ENCODE peak calls at places on chromosomes 7 and 10, in seven cellular contexts. U is body of pancreas, O is AG04450, C is cardiac fibroblast, K is AG09309, M is left ventricle myocardium inferior, R is NB4. T is an unnamed sample.

GRCh38 chr7:115831371-115831770 is 199.2 kb downstream of the TFEC start:
- DNase-seq in C (no peak), M (no peak), O (no peak), U (no peak), K (no peak), R (peak; percentile 70), T (no peak)

GRCh38 chr7:82729172-82730030 is 285.8 kb upstream of the CACNA2D1 start:
- DNase-seq in C (peak; percentile 71), M (no peak), O (peak; percentile 27), R (peak; percentile 56), K (no peak), U (no peak), T (peak; percentile 59)

GRCh38 chr10:11300071-11300470 is 282.4 kb downstream of the CELF2 start:
- DNase-seq in U (no peak), R (no peak), C (no peak), O (no peak), K (no peak), M (no peak), T (no peak)

GRCh38 chr7:103113164-103113563 is 35.7 kb downstream of the NAPEPLD start:
- DNase-seq in R (no peak), C (peak; percentile 96), O (peak; percentile 59), U (no peak), M (no peak), K (peak; percentile 94), T (peak; percentile 93)

GRCh38 chr10:3907514-3907913 is 122.5 kb upstream of the KLF6 start:
- DNase-seq in K (no peak), M (peak; percentile 62), R (no peak), O (no peak), U (no peak), C (peak; percentile 33), T (peak; percentile 76)

GRCh38 chr10:111128331-111129167 is 51.7 kb downstream of the ADRA2A start:
- DNase-seq in C (peak; percentile 13), O (no peak), R (peak; percentile 61), U (peak; percentile 52), K (no peak), M (no peak), T (peak; percentile 79)

GRCh38 chr10:90378524-90379076 is 479.2 kb downstream of the HTR7 start:
- DNase-seq in O (peak; percentile 60), K (no peak), M (no peak), R (no peak), C (peak; percentile 50), U (no peak), T (peak; percentile 57)

GRCh38 chr10:82267014-82267413 is 392.0 kb downstream of the NRG3 start:
- DNase-seq in U (no peak), R (no peak), C (peak; percentile 76), K (no peak), M (no peak), O (no peak), T (peak; percentile 50)

GRCh38 chr10:77524300-77524711 is 113.3 kb downstream of the KCNMA1 start:
- DNase-seq in O (peak; percentile 81), M (no peak), K (peak; percentile 83), R (no peak), U (no peak), C (peak; percentile 85), T (peak; percentile 68)

GRCh38 chr7:20104696-20105095 is 112.5 kb downstream of the MACC1 start:
- DNase-seq in K (no peak), M (no peak), O (no peak), C (no peak), R (no peak), U (no peak), T (no peak)

GRCh38 chr7:54542920-54543539 is 855 bp downstream of the VSTM2A start:
- DNase-seq in R (peak; percentile 23), K (no peak), C (peak; percentile 18), U (no peak), O (no peak), M (no peak), T (peak; percentile 9)

GRCh38 chr7:106588576-106589494 is 72.1 kb downstream of the CCDC71L start:
- DNase-seq in R (no peak), M (no peak), K (no peak), U (no peak), C (no peak), O (no peak), T (no peak)

GRCh38 chr10:44660271-44660670 is 250.9 kb upstream of the TMEM72 start:
- DNase-seq in C (peak; percentile 44), O (no peak), M (no peak), U (no peak), R (no peak), K (no peak), T (peak; percentile 25)

GRCh38 chr7:13852281-13852968 is 137.0 kb downstream of the ETV1 start:
- DNase-seq in M (no peak), R (no peak), U (no peak), C (peak; percentile 48), O (no peak), K (no peak), T (peak; percentile 82)

GRCh38 chr7:25028370-25028971 is 48.5 kb upstream of the OSBPL3 start:
- DNase-seq in R (no peak), U (no peak), M (no peak), K (peak; percentile 48), O (peak; percentile 63), C (peak; percentile 90), T (peak; percentile 86)

GRCh38 chr7:94906035-94906796 is 1.2 kb upstream of the PPP1R9A start:
- DNase-seq in O (no peak), R (no peak), C (no peak), K (no peak), M (no peak), U (no peak), T (no peak)

GRCh38 chr7:94908204-94909022 is 1.0 kb downstream of the PPP1R9A start:
- DNase-seq in C (peak; percentile 9), K (no peak), O (no peak), R (no peak), U (peak; percentile 52), M (peak; percentile 19), T (peak; percentile 7)

GRCh38 chr7:94907026-94907419 is 371 bp upstream of the PPP1R9A start:
- DNase-seq in K (no peak), O (no peak), U (no peak), R (no peak), M (no peak), C (no peak), T (no peak)

GRCh38 chr7:94909023-94909466 is 1.7 kb downstream of the PPP1R9A start:
- DNase-seq in O (no peak), R (no peak), K (no peak), M (no peak), C (no peak), U (no peak), T (no peak)

DNA sequence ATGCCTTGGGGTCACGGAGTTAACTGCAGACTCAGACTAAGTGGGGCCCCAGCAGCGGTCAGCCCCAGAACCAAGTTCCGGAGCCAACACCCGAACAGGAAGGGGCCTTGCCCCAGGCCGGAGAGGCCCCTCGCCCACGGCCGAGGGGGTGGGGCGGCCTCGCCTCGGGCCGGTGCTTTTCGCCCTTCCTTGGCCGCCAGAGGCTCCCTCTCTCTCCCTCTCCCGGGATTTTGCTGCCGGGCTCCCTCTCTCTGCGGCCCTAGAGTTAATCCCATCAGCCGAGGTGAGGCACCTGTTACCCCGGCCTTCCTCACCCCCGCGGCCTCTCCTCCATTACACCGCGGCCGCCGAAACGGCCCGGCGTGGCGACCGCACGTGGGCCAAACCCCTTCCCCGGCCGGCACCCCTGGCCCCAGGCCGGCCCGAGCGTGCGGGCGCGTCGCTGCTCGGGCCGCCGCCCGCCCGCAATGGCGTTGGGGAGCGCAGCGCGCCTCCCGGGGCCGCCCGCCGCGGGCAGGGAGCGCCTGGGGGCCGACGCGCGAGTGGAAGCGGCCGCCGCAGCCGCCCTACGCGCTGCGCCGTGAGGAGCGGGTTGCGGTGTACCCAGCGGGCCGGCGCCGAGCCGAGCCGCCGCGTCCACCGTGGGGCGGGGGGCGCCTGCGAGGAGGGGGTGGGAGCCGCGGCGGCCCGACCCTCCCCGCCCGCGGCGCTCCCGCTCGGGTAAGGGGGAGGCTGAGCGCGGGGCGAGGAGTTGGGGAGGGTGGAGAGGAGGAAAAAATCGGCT is at the start of gene PPP1R9A:
- DNase-seq in M (peak; percentile 33), U (peak; percentile 69), R (no peak), K (no peak), C (no peak), O (no peak), T (peak; percentile 6)
- TF ChIP-seq CTCF in M (peak; percentile 54), U (peak; percentile 64), R (no peak), K (no peak), C (peak; percentile 8), O (peak; percentile 10), T (peak; percentile 16)

GRCh38 chr7:55572378-55573233 is at the start of gene VOPP1:
- DNase-seq in C (peak; percentile 54), O (no peak), M (peak; percentile 69), K (no peak), U (peak; percentile 55), R (peak; percentile 82), T (peak; percentile 50)
- TF ChIP-seq CTCF in C (no peak), O (no peak), M (no peak), K (no peak), U (no peak), R (no peak), T (no peak)

GRCh38 chr7:81715984-81716588 is 53.8 kb downstream of the HGF start:
- DNase-seq in C (peak; percentile 80), K (no peak), M (no peak), O (no peak), U (no peak), R (peak; percentile 27), T (peak; percentile 43)
- TF ChIP-seq CTCF in C (peak; percentile 55), K (peak; percentile 57), M (peak; percentile 49), O (peak; percentile 32), U (no peak), R (no peak), T (peak; percentile 10)

GRCh38 chr7:96772295-96772694 is 62.6 kb upstream of the SEM1 start:
- DNase-seq in U (no peak), K (no peak), R (no peak), C (no peak), O (no peak), M (no peak), T (no peak)

GRCh38 chr7:96778263-96778662 is 68.6 kb upstream of the SEM1 start:
- DNase-seq in C (no peak), O (no peak), U (no peak), R (no peak), K (no peak), M (no peak), T (no peak)

GRCh38 chr7:96775046-96775445 is 65.4 kb upstream of the SEM1 start:
- DNase-seq in U (no peak), K (no peak), O (no peak), R (no peak), C (no peak), M (no peak), T (no peak)

GRCh38 chr7:96770758-96771157 is 61.1 kb upstream of the SEM1 start:
- DNase-seq in O (no peak), R (no peak), C (no peak), K (no peak), U (no peak), M (no peak), T (no peak)

DNA sequence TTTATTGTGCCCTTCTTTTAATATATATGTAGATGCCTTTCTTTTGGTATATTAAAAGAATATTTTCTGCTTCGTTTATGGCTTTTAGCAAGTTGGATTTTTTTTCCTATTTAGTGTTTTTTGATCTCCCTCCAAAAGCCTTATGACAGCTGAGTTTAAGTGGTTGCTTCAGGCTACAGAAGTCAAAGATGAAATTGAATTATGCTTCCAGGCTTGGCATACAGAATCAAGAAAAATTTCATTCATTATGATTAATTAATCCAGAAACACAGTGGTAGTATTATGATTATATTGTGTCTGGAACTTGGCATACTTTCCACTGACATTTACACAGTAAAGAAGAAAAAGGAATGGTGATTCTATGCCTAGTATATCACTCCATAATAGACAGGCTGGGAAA is 63.8 kb upstream of the SEM1 start:
- DNase-seq in O (no peak), M (no peak), U (no peak), R (no peak), C (no peak), K (no peak), T (no peak)
- TF ChIP-seq CTCF in O (no peak), M (no peak), U (no peak), R (no peak), C (no peak), K (no peak), T (no peak)

GRCh38 chr7:100428199-100428966 is at the start of gene ZCWPW1:
- DNase-seq in U (peak; percentile 95), K (peak; percentile 92), C (peak; percentile 99), O (peak; percentile 95), R (peak; percentile 99), M (peak; percentile 96), T (peak; percentile 97)
- TF ChIP-seq CTCF in U (no peak), K (no peak), C (no peak), O (peak; percentile 9), R (no peak), M (peak; percentile 20), T (no peak)